ENCODE peak calls at places on chromosomes 16 and 17, in seven cellular contexts. S is stomach; D is psoas muscle; V is Jurkat, Clone E6-1; B is CD4-positive, CD25-positive, alpha-beta regulatory T cell; K is gastrocnemius medialis; X is sigmoid colon. G is an unnamed sample.

GRCh38 chr17:65254166-65254565 is 117.0 kb downstream of the RGS9 start:
- DNase-seq in D (no peak), S (no peak), K (no peak), X (no peak), B (no peak), V (no peak), G (no peak)

GRCh38 chr16:76535-77272 is 1.3 kb upstream of the MPG start:
- DNase-seq in V (no peak), S (peak; percentile 66), B (no peak), D (peak; percentile 92), X (peak; percentile 93), K (peak; percentile 58), G (no peak)

GRCh38 chr16:61891460-61891859 is 144.8 kb downstream of the CDH8 start:
- DNase-seq in B (no peak), S (no peak), D (no peak), X (no peak), K (no peak), V (no peak), G (no peak)

GRCh38 chr17:37844158-37844976 is 79.8 kb upstream of the TBC1D3K start:
- DNase-seq in S (peak; percentile 58), K (no peak), V (no peak), B (peak; percentile 19), X (no peak), D (peak; percentile 76), G (no peak)

GRCh38 chr17:12994341-12995074 is 23.3 kb downstream of the ELAC2 start:
- DNase-seq in V (no peak), X (no peak), S (no peak), K (no peak), B (no peak), D (no peak), G (no peak)

GRCh38 chr17:57580055-57580739 is 164.9 kb downstream of the CCDC182 start:
- DNase-seq in K (no peak), S (no peak), X (no peak), D (no peak), B (no peak), V (no peak), G (no peak)

GRCh38 chr17:82217530-82218204 is 5.0 kb upstream of the CCDC57 start:
- DNase-seq in S (peak; percentile 63), D (peak; percentile 81), K (no peak), B (no peak), V (no peak), X (peak; percentile 83), G (no peak)

GRCh38 chr16:1512174-1512573 is 19.0 kb downstream of the TELO2 start:
- DNase-seq in S (no peak), X (no peak), K (no peak), D (no peak), V (no peak), B (no peak), G (no peak)

GRCh38 chr16:29760567-29761279 is 14.9 kb upstream of the C16orf54 start:
- DNase-seq in D (no peak), S (no peak), V (no peak), K (no peak), X (no peak), B (no peak), G (no peak)

DNA sequence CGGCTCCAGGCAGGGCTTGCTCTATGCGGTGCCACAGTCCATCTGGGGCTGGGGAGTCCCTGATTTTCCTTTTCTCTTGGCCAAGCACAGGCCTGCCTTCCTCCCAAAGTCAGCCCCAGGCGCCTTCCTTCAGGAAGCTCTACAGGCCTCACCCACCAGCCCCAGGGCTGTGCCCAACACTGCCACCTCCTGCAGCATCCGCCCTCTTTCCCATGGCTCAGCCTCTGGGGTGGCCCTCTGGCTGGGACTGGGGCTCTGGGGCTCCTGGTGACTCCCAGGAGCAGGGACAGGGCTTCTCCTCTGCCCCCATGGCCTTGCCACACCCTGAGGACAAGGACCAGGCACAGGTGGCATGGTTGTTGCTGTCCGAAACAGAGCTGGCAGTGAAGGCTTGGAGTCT is 817 bp downstream of the ITGB4 start:
- DNase-seq in S (peak; percentile 61), D (no peak), B (no peak), K (no peak), V (no peak), X (no peak), G (no peak)
- H3K4me3 ChIP-seq in S (peak overlapping the region; percentile 58), D (peak overlapping the region; percentile 61), B (no peak overlapping the region), K (peak overlapping the region; percentile 47), V (no peak overlapping the region), X (peak overlapping the region; percentile 42), G (no peak overlapping the region)

DNA sequence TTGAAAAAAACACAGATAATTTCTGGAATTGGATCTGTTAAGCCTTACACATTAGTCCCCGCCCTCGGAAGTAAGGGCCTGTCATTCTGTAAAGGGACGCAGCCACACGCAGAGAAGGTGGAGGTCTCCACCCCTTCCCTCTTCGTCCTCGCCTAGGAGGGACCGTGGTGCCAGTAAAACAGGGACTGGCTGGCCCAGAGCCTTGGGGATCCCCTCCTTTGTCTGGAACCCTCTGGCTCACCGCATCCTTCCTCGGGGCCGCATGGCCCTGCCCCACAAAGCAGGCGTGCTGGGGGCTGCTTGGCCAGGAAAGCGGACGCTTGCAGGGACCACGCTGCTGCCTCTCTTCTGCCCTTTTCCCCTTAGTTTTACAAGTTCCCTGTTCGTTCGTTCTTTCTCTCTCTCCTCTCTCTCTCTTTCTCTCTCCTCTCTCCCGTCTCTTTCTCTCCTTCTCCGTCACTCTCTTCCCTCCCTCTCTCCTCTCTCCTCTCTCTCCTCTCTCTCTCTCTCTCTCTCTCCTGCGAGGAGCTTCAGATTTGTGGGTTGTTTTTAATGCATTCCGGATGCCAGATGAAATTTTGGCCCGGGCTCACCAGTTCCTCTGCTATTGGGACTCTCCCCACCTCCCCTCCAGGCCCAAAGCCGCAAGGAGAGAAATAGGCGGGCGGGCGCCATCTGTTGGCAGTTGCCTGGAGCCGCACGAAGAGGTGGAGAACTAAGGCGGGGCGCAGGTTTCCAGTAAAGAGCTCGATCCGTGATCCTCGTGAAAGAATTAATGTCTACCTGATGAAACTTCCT is 35.1 kb upstream of the CDRT4 start:
- DNase-seq in B (peak; percentile 44), D (peak; percentile 96), K (peak; percentile 82), S (peak; percentile 80), X (peak; percentile 97), V (peak; percentile 44), G (peak; percentile 51)
- H3K4me3 ChIP-seq in B (no peak overlapping the region), D (peak overlapping the region; percentile 42), K (peak overlapping the region; percentile 42), S (peak overlapping the region; percentile 23), X (peak overlapping the region; percentile 42), V (no peak overlapping the region), G (no peak overlapping the region)

DNA sequence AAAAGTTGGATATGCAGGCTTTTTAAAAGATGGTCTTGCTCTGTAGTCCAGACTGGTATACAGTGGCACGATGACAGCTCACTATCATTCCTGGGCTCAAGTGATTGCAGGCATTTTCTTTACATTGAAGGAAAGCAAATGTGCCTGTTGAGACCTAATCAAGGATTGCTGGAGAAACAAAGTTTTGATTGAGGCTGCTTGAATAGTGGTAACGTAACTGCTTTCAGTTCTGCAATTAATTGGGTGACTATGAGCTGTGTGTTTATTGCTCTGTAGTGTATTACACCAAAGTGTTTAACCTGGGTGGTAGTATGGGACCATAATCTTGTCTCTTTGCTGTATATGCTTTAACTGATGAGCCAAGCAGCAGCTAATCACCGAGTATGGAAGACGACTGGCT is 2.3 kb downstream of the UBB start:
- DNase-seq in B (no peak), S (no peak), K (no peak), X (no peak), D (no peak), V (no peak), G (no peak)
- H3K4me3 ChIP-seq in B (peak overlapping the region; percentile 18), S (no peak overlapping the region), K (peak overlapping the region; percentile 77), X (no peak overlapping the region), D (peak overlapping the region; percentile 93), V (no peak overlapping the region), G (no peak overlapping the region)

DNA sequence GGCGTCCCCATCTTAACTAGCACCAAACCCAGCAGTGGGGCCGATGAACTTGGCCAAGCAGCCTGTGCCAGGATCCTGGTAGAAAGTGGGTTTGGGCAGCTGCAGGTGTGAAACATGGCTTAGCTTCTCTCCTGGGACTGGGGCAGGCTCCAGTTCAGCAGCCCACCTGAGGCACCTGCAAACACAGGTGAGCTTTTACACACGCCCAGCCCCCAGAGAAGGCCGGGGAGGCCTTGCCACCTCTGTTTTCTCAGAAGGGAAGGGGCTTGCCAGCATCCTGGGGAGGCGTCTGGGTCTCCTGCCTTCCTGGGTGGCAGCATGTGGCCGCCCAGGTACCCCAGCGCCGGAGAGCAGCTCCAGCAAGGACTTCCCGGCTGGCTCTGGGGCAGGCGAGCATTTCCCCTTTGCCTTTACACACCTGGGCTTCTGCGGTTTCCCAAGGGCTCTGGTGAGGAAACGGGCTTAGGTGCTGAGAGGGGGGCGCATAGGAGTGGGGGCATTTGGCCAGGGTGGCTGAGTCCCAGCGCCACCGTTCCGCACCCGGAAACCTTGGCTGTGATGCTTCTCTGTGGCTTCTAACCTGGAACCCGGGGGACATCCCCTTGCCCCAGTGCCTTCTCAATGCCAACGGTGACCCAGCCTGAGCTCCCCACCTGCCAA is 81.6 kb upstream of the CBX4 start:
- DNase-seq in S (no peak), B (no peak), X (no peak), K (no peak), V (no peak), D (no peak), G (no peak)
- H3K4me3 ChIP-seq in S (peak overlapping the region; percentile 42), B (no peak overlapping the region), X (no peak overlapping the region), K (no peak overlapping the region), V (no peak overlapping the region), D (no peak overlapping the region), G (no peak overlapping the region)

GRCh38 chr16:4270091-4270490 is 2.7 kb downstream of the TFAP4 start:
- DNase-seq in X (no peak), D (no peak), K (no peak), V (no peak), S (no peak), B (no peak), G (no peak)

GRCh38 chr16:4272114-4272954 is 489 bp downstream of the TFAP4 start:
- DNase-seq in X (peak; percentile 75), B (peak; percentile 57), S (peak; percentile 45), D (peak; percentile 79), V (peak; percentile 35), K (peak; percentile 40), G (peak; percentile 65)

GRCh38 chr16:4273858-4274291 is 1.1 kb upstream of the TFAP4 start:
- DNase-seq in D (peak; percentile 75), K (no peak), V (no peak), S (peak; percentile 62), B (no peak), X (peak; percentile 83), G (no peak)

GRCh38 chr16:4271176-4272113 is 1.4 kb downstream of the TFAP4 start:
- DNase-seq in X (peak; percentile 94), K (peak; percentile 93), V (peak; percentile 91), B (peak; percentile 85), D (peak; percentile 96), S (peak; percentile 92), G (peak; percentile 80)

GRCh38 chr16:4270595-4270994 is 2.2 kb downstream of the TFAP4 start:
- DNase-seq in B (no peak), K (no peak), X (no peak), D (no peak), S (no peak), V (no peak), G (no peak)
- H3K4me3 ChIP-seq in B (no peak overlapping the region), K (peak overlapping the region; percentile 90), X (no peak overlapping the region), D (peak overlapping the region; percentile 73), S (peak overlapping the region; percentile 84), V (peak overlapping the region; percentile 81), G (no peak overlapping the region)

DNA sequence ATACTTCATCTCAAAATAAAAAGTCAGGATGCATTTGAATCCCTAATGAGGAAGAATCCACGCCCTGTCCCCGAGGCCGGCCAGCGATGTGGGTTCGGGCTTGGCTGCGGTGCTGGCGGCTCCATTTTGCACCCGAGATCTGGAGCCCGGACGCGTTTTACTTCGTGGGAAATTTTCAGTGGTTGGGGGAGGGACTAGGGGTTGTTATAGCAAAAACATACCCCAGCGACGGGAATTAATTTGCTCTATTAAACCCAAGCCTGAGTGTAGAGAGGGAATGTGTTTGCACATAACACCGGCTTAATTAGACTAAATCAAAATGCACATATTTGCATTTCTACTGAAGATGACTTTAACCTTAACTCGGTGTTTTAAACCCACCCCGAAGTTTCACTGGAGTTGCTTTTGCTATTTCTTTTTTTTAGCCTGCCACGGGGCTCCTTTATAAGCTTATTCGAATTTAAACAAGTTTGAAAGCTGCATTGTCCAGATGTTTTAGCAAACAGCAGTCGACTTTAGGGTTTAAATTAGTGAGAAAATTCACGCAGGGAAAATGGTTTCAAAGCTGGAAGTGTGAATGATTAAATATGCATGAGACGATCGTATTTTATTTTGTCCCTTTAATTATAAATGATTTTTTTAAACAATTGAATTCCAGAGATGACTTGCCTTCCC is 4.9 kb downstream of the IRX5 start:
- DNase-seq in B (no peak), X (no peak), D (no peak), S (no peak), V (no peak), K (no peak), G (no peak)
- H3K4me3 ChIP-seq in B (no peak overlapping the region), X (no peak overlapping the region), D (peak overlapping the region; percentile 89), S (no peak overlapping the region), V (no peak overlapping the region), K (no peak overlapping the region), G (no peak overlapping the region)

G was measured in CD8-positive, alpha-beta memory T cell.